ENCODE peak calls at places on chromosome 13, in five cellular contexts. C, N, U, Z and G are unnamed samples.
A peak's percentile ranks its signal among the peaks of the same experiment; 100 is the strongest.

GRCh38 chr13:51803422-51804294 is at the start of gene DHRS12:
- DNase-seq in U (peak; percentile 74), C (peak; percentile 68), Z (peak; percentile 74), N (peak; percentile 87), G (peak; percentile 68)

GRCh38 chr13:44921931-44922758 is 67.1 kb downstream of the NUFIP1 start:
- DNase-seq in N (peak; percentile 6), U (no peak), Z (peak; percentile 97), C (peak; percentile 89), G (no peak)

GRCh38 chr13:97743946-97744345 is 209.5 kb upstream of the IPO5 start:
- DNase-seq in N (no peak), U (no peak), Z (peak; percentile 45), C (no peak), G (no peak)

GRCh38 chr13:107421951-107422350 is 793.4 kb downstream of the LIG4 start:
- DNase-seq in C (no peak), N (no peak), U (no peak), Z (peak; percentile 15), G (no peak)

GRCh38 chr13:54433511-54434206 is 1405.0 kb downstream of the OLFM4 start:
- DNase-seq in U (no peak), Z (no peak), N (no peak), C (no peak), G (no peak)

GRCh38 chr13:69796256-69796655 is 311.4 kb upstream of the ATXN8OS start:
- DNase-seq in N (no peak), U (no peak), C (no peak), Z (no peak), G (no peak)

GRCh38 chr13:43245374-43245964 is 222.1 kb downstream of the DNAJC15 start:
- DNase-seq in U (no peak), N (no peak), Z (peak; percentile 81), C (no peak), G (no peak)

GRCh38 chr13:107025991-107026390 is 458.1 kb upstream of the ARGLU1 start:
- DNase-seq in Z (no peak), C (peak; percentile 14), U (no peak), N (peak; percentile 17), G (no peak)

GRCh38 chr13:28316129-28316528 is 177.8 kb downstream of the PAN3 start:
- DNase-seq in N (no peak), Z (no peak), U (no peak), C (no peak), G (no peak)

GRCh38 chr13:109744512-109745051 is 41.8 kb downstream of the IRS2 start:
- DNase-seq in Z (no peak), N (no peak), U (no peak), C (no peak), G (no peak)

GRCh38 chr13:30319703-30320102 is 12.4 kb upstream of the KATNAL1 start:
- DNase-seq in U (no peak), C (no peak), N (no peak), Z (peak; percentile 55), G (no peak)

GRCh38 chr13:28744091-28744536 is 25.3 kb upstream of the SLC46A3 start:
- DNase-seq in N (no peak), U (peak; percentile 8), Z (peak; percentile 61), C (no peak), G (no peak)

GRCh38 chr13:28955264-28955966 is 135.3 kb downstream of the MTUS2 start:
- DNase-seq in C (no peak), U (no peak), Z (no peak), N (peak; percentile 62), G (no peak)

GRCh38 chr13:40251343-40252032 is 415.0 kb downstream of the FOXO1 start:
- DNase-seq in U (no peak), N (no peak), Z (peak; percentile 61), C (no peak), G (no peak)

GRCh38 chr13:33262997-33263396 is 22.6 kb downstream of the STARD13 start:
- DNase-seq in N (no peak), U (no peak), Z (no peak), C (no peak), G (no peak)
- TF ChIP-seq CTCF in N (peak; percentile 6), U (no peak), Z (no peak), C (no peak), G (no peak)

DNA sequence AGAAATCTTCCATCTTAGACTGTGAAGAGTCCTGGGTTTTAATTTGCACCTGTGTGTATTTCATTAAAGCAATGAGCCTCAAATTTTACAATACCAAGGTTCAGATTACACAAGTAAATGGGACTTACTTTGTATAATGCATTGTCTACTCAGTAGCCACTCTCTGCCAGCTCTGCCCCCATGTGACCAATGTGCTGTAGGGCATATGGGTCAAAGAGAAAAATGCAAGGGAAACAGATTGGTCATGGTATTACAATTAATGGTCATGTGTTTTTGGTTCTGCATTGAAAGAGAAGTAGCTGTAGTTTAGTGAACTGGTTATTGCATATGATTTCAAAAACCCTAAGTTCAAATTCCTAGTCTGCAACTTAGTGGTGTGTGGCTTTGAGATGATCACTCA is 545.5 kb downstream of the SUCLA2 start:
- DNase-seq in C (no peak), Z (peak; percentile 20), U (no peak), N (peak; percentile 23), G (no peak)
- TF ChIP-seq CTCF in C (no peak), Z (no peak), U (no peak), N (peak; percentile 13), G (no peak)

GRCh38 chr13:112137144-112137543 is 70.2 kb downstream of the SOX1 start:
- DNase-seq in C (no peak), U (no peak), N (no peak), Z (no peak), G (no peak)
- TF ChIP-seq CTCF in C (no peak), U (no peak), N (no peak), Z (no peak), G (no peak)

DNA sequence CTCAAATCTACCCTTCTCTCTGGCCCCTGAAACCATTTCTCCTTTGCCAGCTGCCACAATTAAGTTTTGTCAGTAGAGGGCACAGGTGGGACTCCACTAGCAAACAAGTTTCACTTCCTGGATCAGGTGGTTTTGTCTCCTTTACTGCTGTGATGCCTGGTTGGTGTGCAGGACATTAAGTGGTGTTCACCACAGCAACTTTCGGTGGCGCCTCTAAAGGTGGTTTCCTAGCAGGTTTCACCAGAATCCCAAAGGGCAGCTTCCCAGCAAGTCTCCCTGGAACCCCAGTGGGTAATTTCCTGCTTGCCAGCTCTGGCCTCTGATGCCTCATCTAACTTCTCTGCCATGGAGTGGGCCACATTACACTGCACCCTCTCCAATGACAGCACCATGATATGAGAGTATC is 16.6 kb downstream of the MED4 start:
- DNase-seq in Z (no peak), C (no peak), N (no peak), U (no peak), G (no peak)
- TF ChIP-seq CTCF in Z (peak; percentile 15), C (no peak), N (peak; percentile 27), U (no peak), G (no peak)

DNA sequence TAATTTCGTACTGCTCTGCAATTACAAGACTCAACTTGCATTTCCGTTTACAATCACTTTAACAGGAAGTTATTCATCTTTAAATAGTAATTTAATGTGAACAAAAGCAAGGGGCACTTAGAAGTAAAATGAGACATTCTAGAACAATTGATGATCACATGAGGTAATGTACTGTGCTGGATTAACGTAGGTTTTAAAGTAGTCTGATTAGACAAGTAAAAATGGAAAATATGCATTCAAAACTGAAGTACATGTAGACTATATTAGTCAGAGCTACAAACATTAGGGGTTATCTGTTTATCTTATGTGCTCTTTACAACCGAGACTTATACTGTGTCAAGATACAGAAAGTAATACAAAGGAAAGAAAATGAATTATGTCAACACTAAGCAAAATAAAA is 1528.0 kb downstream of the SLITRK5 start:
- DNase-seq in C (no peak), U (no peak), N (no peak), Z (no peak), G (no peak)
- TF ChIP-seq CTCF in C (no peak), U (no peak), N (no peak), Z (no peak), G (no peak)

DNA sequence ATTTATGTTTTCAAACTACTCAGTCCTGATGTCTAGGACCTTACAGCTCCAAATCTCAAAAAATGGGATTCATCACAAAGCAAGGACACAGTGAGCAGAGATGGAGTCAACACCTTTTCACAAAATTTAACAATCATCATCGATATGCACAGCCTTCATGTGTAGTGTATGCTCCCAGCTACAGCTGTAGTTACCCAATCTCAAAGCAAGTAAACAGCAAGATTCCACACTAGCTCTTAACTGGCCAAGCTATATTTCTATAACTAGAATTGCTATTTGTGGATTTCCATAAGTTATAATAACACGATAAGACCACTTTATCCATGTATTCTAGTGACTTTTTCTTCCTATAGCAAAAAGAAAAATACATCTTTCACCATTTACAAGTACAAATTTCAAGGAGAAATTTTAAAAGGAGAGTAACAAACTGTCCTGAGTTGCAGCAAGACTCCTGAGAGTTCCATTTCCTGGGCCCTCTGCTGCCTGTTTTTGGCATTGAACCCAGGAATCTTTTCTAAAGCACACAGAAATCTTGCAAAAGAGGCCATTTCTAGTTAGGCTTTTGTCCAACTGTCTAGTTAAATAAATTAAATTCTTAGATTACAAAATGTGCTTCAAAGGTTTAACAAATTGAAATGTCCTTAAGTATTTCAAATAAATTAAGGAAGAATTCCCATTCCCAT is 460.6 kb downstream of the FGF14 start:
- DNase-seq in C (no peak), U (no peak), Z (no peak), N (peak; percentile 2), G (no peak)
- TF ChIP-seq CTCF in C (no peak), U (no peak), Z (peak; percentile 33), N (no peak), G (no peak)

GRCh38 chr13:31970237-31970930 is 61.2 kb upstream of the FRY start:
- DNase-seq in U (no peak), C (no peak), Z (peak; percentile 64), N (no peak), G (no peak)

GRCh38 chr13:31965361-31966066 is 66.1 kb upstream of the FRY start:
- DNase-seq in U (no peak), C (no peak), N (no peak), Z (peak; percentile 56), G (no peak)

GRCh38 chr13:31968473-31968872 is 63.1 kb upstream of the FRY start:
- DNase-seq in N (no peak), U (no peak), C (no peak), Z (no peak), G (no peak)

GRCh38 chr13:31964168-31964567 is 67.4 kb upstream of the FRY start:
- DNase-seq in U (no peak), Z (no peak), N (no peak), C (no peak), G (no peak)

GRCh38 chr13:31967155-31967554 is 64.4 kb upstream of the FRY start:
- DNase-seq in C (no peak), N (no peak), U (no peak), Z (no peak), G (no peak)
- TF ChIP-seq CTCF in C (no peak), N (peak; percentile 5), U (peak; percentile 42), Z (peak; percentile 43), G (peak; percentile 75)

DNA sequence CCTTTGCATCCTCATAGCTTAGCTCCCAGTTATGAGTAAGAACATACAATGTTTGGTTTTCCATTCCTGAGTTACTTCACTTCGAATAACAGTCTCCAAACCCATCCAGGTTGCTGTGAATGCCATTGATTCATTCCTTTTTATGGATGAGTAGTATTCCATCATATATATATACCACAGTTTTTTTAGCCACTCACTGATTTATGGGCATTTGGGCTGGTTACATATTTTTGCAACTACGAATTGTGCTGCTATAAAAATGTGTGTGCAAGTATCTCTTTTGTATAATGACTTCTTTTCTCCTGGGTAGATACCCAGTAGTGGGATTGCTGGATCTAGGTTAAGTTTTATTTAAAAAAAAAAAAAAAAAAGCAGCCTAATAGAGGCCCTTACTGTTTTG is 14.1 kb downstream of the TNFRSF19 start:
- DNase-seq in Z (no peak), U (no peak), N (no peak), C (no peak), G (no peak)
- TF ChIP-seq CTCF in Z (no peak), U (no peak), N (no peak), C (no peak), G (no peak)